ENCODE peak calls at places on chromosomes 7 and 10, in nine cellular contexts. One of them, this sample, is unnamed.

GRCh38 chr10:50882540-50882983 is 2.9 kb downstream of the A1CF start:
- DNase-seq in AG09319: no peak
- DNase-seq in choroid plexus epithelial cell: no peak
- DNase-seq in GM13976: no peak
- DNase-seq in suprapubic skin: no peak
- DNase-seq in body of pancreas: peak
- DNase-seq in spleen: no peak
- DNase-seq in NB4: no peak
- DNase-seq in Calu3: peak
- DNase-seq in this sample: no peak

GRCh38 chr10:69742928-69743602 is 58.6 kb upstream of the COL13A1 start:
- DNase-seq in AG09319: no peak
- DNase-seq in choroid plexus epithelial cell: peak
- DNase-seq in GM13976: no peak
- DNase-seq in suprapubic skin: no peak
- DNase-seq in body of pancreas: peak
- DNase-seq in spleen: no peak
- DNase-seq in NB4: peak
- DNase-seq in Calu3: peak
- DNase-seq in this sample: peak

GRCh38 chr10:13526952-13527863 is 1.6 kb downstream of the BEND7 start:
- DNase-seq in AG09319: no peak
- DNase-seq in choroid plexus epithelial cell: peak
- DNase-seq in GM13976: no peak
- DNase-seq in suprapubic skin: no peak
- DNase-seq in body of pancreas: peak
- DNase-seq in spleen: no peak
- DNase-seq in NB4: no peak
- DNase-seq in Calu3: no peak
- DNase-seq in this sample: no peak

GRCh38 chr7:151086802-151087246 is 549 bp downstream of the AGAP3 start:
- DNase-seq in AG09319: no peak
- DNase-seq in choroid plexus epithelial cell: peak
- DNase-seq in GM13976: no peak
- DNase-seq in suprapubic skin: no peak
- DNase-seq in body of pancreas: no peak
- DNase-seq in spleen: peak
- DNase-seq in NB4: peak
- DNase-seq in Calu3: no peak
- DNase-seq in this sample: peak

GRCh38 chr10:8312861-8313260 is 258.4 kb downstream of the GATA3 start:
- DNase-seq in AG09319: no peak
- DNase-seq in choroid plexus epithelial cell: no peak
- DNase-seq in GM13976: no peak
- DNase-seq in suprapubic skin: no peak
- DNase-seq in body of pancreas: no peak
- DNase-seq in spleen: no peak
- DNase-seq in NB4: no peak
- DNase-seq in Calu3: no peak
- DNase-seq in this sample: no peak

GRCh38 chr7:42198974-42199668 is 37.9 kb downstream of the GLI3 start:
- DNase-seq in AG09319: peak
- DNase-seq in choroid plexus epithelial cell: no peak
- DNase-seq in GM13976: no peak
- DNase-seq in suprapubic skin: no peak
- DNase-seq in body of pancreas: no peak
- DNase-seq in spleen: no peak
- DNase-seq in NB4: no peak
- DNase-seq in Calu3: no peak
- DNase-seq in this sample: no peak

GRCh38 chr10:60310746-60311145 is 78.9 kb downstream of the ANK3 start:
- DNase-seq in AG09319: no peak
- DNase-seq in choroid plexus epithelial cell: no peak
- DNase-seq in GM13976: no peak
- DNase-seq in suprapubic skin: no peak
- DNase-seq in body of pancreas: no peak
- DNase-seq in spleen: no peak
- DNase-seq in NB4: no peak
- DNase-seq in Calu3: no peak
- DNase-seq in this sample: no peak

GRCh38 chr10:2885956-2886296 is 181.4 kb upstream of the PFKP start:
- DNase-seq in AG09319: no peak
- DNase-seq in choroid plexus epithelial cell: no peak
- DNase-seq in GM13976: no peak
- DNase-seq in suprapubic skin: no peak
- DNase-seq in body of pancreas: no peak
- DNase-seq in spleen: no peak
- DNase-seq in NB4: peak
- DNase-seq in Calu3: no peak
- DNase-seq in this sample: no peak

GRCh38 chr10:110577056-110577455 is 9.6 kb downstream of the SMC3 start:
- DNase-seq in AG09319: no peak
- DNase-seq in choroid plexus epithelial cell: no peak
- DNase-seq in GM13976: no peak
- DNase-seq in suprapubic skin: no peak
- DNase-seq in body of pancreas: no peak
- DNase-seq in spleen: no peak
- DNase-seq in NB4: no peak
- DNase-seq in Calu3: no peak
- DNase-seq in this sample: no peak

GRCh38 chr7:5553298-5553877 is 129.8 kb upstream of the TNRC18 start:
- DNase-seq in AG09319: no peak
- DNase-seq in choroid plexus epithelial cell: no peak
- DNase-seq in GM13976: no peak
- DNase-seq in suprapubic skin: no peak
- DNase-seq in body of pancreas: no peak
- DNase-seq in spleen: no peak
- DNase-seq in NB4: no peak
- DNase-seq in Calu3: peak
- DNase-seq in this sample: no peak

GRCh38 chr7:70193514-70193913 is 595.2 kb downstream of the AUTS2 start:
- DNase-seq in AG09319: no peak
- DNase-seq in choroid plexus epithelial cell: peak
- DNase-seq in GM13976: no peak
- DNase-seq in suprapubic skin: no peak
- DNase-seq in body of pancreas: no peak
- DNase-seq in spleen: no peak
- DNase-seq in NB4: peak
- DNase-seq in Calu3: no peak
- DNase-seq in this sample: no peak

GRCh38 chr7:135211179-135211945 is at the start of gene WDR91:
- DNase-seq in AG09319: peak
- DNase-seq in choroid plexus epithelial cell: peak
- DNase-seq in GM13976: peak
- DNase-seq in suprapubic skin: peak
- DNase-seq in body of pancreas: peak
- DNase-seq in spleen: peak
- DNase-seq in NB4: peak
- DNase-seq in Calu3: peak
- DNase-seq in this sample: peak
- TF ChIP-seq CTCF in AG09319: peak
- TF ChIP-seq CTCF in choroid plexus epithelial cell: no peak
- TF ChIP-seq CTCF in GM13976: peak
- TF ChIP-seq CTCF in suprapubic skin: no peak
- TF ChIP-seq CTCF in body of pancreas: no peak
- TF ChIP-seq CTCF in spleen: no peak
- TF ChIP-seq CTCF in NB4: no peak
- TF ChIP-seq CTCF in Calu3: no peak
- TF ChIP-seq CTCF in this sample: no peak

GRCh38 chr10:75099952-75100763 is 11.3 kb upstream of the SAMD8 start:
- DNase-seq in AG09319: no peak
- DNase-seq in choroid plexus epithelial cell: peak
- DNase-seq in GM13976: peak
- DNase-seq in suprapubic skin: peak
- DNase-seq in body of pancreas: peak
- DNase-seq in spleen: peak
- DNase-seq in NB4: peak
- DNase-seq in Calu3: peak
- DNase-seq in this sample: peak

GRCh38 chr10:75096749-75097148 is 14.7 kb upstream of the SAMD8 start:
- DNase-seq in AG09319: no peak
- DNase-seq in choroid plexus epithelial cell: no peak
- DNase-seq in GM13976: no peak
- DNase-seq in suprapubic skin: no peak
- DNase-seq in body of pancreas: no peak
- DNase-seq in spleen: no peak
- DNase-seq in NB4: no peak
- DNase-seq in Calu3: no peak
- DNase-seq in this sample: no peak

GRCh38 chr10:75095631-75096030 is 15.8 kb upstream of the SAMD8 start:
- DNase-seq in AG09319: no peak
- DNase-seq in choroid plexus epithelial cell: no peak
- DNase-seq in GM13976: no peak
- DNase-seq in suprapubic skin: no peak
- DNase-seq in body of pancreas: no peak
- DNase-seq in spleen: no peak
- DNase-seq in NB4: no peak
- DNase-seq in Calu3: no peak
- DNase-seq in this sample: no peak

GRCh38 chr10:75098902-75099673 is 12.4 kb upstream of the SAMD8 start:
- DNase-seq in AG09319: no peak
- DNase-seq in choroid plexus epithelial cell: no peak
- DNase-seq in GM13976: no peak
- DNase-seq in suprapubic skin: peak
- DNase-seq in body of pancreas: no peak
- DNase-seq in spleen: no peak
- DNase-seq in NB4: no peak
- DNase-seq in Calu3: no peak
- DNase-seq in this sample: no peak

DNA sequence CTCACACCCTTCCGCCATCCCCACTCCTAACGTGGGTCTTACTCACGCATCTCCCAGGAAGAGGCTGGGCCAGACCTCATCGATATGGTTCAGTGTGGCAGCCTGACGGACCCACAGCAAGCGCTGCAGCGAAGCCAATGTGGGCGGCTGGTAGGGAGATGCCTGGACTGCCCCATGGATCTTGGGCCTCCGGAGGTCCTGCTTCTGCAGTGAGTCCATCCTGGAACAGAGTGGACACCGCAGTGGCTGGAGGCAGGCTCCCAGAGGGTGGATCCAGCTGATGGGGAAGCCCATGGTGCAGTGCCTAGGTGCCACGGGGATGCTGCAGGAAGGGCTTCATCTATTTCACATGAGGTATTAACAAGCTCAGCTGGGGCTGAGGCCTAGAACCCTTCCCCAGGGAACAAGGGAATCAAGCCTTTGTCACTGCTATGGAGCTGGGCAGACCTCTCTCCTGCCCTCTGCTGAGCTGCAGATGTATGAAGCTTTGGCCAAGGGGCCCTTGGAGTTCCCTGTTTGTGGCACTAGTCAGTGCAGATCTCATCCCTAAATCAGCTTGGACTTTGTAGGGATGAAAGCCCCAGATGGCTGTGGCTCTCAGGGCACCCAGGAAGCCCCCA is 13.7 kb upstream of the SAMD8 start:
- DNase-seq in AG09319: no peak
- DNase-seq in choroid plexus epithelial cell: peak
- DNase-seq in GM13976: no peak
- DNase-seq in suprapubic skin: no peak
- DNase-seq in body of pancreas: no peak
- DNase-seq in spleen: no peak
- DNase-seq in NB4: peak
- DNase-seq in Calu3: no peak
- DNase-seq in this sample: no peak
- TF ChIP-seq CTCF in AG09319: peak
- TF ChIP-seq CTCF in choroid plexus epithelial cell: peak
- TF ChIP-seq CTCF in GM13976: peak
- TF ChIP-seq CTCF in suprapubic skin: no peak
- TF ChIP-seq CTCF in body of pancreas: no peak
- TF ChIP-seq CTCF in spleen: no peak
- TF ChIP-seq CTCF in NB4: peak
- TF ChIP-seq CTCF in Calu3: no peak
- TF ChIP-seq CTCF in this sample: peak

GRCh38 chr7:36928718-36929117 is 204.4 kb upstream of the AOAH start:
- DNase-seq in AG09319: no peak
- DNase-seq in choroid plexus epithelial cell: no peak
- DNase-seq in GM13976: no peak
- DNase-seq in suprapubic skin: no peak
- DNase-seq in body of pancreas: no peak
- DNase-seq in spleen: no peak
- DNase-seq in NB4: no peak
- DNase-seq in Calu3: no peak
- DNase-seq in this sample: no peak
- TF ChIP-seq CTCF in AG09319: no peak
- TF ChIP-seq CTCF in choroid plexus epithelial cell: no peak
- TF ChIP-seq CTCF in GM13976: no peak
- TF ChIP-seq CTCF in suprapubic skin: no peak
- TF ChIP-seq CTCF in body of pancreas: no peak
- TF ChIP-seq CTCF in spleen: no peak
- TF ChIP-seq CTCF in NB4: no peak
- TF ChIP-seq CTCF in Calu3: no peak
- TF ChIP-seq CTCF in this sample: no peak

DNA sequence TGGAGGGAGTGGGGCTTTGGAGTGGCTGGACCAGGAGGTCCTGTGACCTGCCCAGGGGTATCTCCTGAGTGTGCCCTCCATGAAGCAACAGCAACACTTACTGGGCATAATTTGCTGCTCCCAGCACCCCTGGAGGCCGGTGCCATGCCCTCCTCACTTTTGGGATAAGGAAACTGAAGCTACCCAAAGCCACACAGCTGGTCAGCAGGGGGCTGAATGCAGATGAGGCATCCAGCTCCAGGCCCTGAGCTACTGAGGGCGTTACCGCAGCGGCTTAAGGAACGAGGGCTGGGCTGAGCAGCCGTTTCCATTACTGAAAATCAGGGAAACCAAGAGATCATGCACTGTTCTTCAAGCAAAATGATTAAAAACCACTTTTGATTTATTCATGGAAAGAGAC is 408.9 kb downstream of the GLRX3 start:
- DNase-seq in AG09319: no peak
- DNase-seq in choroid plexus epithelial cell: no peak
- DNase-seq in GM13976: no peak
- DNase-seq in suprapubic skin: no peak
- DNase-seq in body of pancreas: no peak
- DNase-seq in spleen: no peak
- DNase-seq in NB4: no peak
- DNase-seq in Calu3: no peak
- DNase-seq in this sample: no peak
- TF ChIP-seq CTCF in AG09319: no peak
- TF ChIP-seq CTCF in choroid plexus epithelial cell: no peak
- TF ChIP-seq CTCF in GM13976: no peak
- TF ChIP-seq CTCF in suprapubic skin: no peak
- TF ChIP-seq CTCF in body of pancreas: no peak
- TF ChIP-seq CTCF in spleen: no peak
- TF ChIP-seq CTCF in NB4: no peak
- TF ChIP-seq CTCF in Calu3: no peak
- TF ChIP-seq CTCF in this sample: no peak

GRCh38 chr7:22732556-22733126 is 5.6 kb downstream of the IL6 start:
- DNase-seq in AG09319: no peak
- DNase-seq in choroid plexus epithelial cell: peak
- DNase-seq in GM13976: no peak
- DNase-seq in suprapubic skin: no peak
- DNase-seq in body of pancreas: no peak
- DNase-seq in spleen: no peak
- DNase-seq in NB4: no peak
- DNase-seq in Calu3: peak
- DNase-seq in this sample: no peak
- TF ChIP-seq CTCF in AG09319: peak
- TF ChIP-seq CTCF in choroid plexus epithelial cell: peak
- TF ChIP-seq CTCF in GM13976: no peak
- TF ChIP-seq CTCF in suprapubic skin: no peak
- TF ChIP-seq CTCF in body of pancreas: peak
- TF ChIP-seq CTCF in spleen: no peak
- TF ChIP-seq CTCF in NB4: no peak
- TF ChIP-seq CTCF in Calu3: peak
- TF ChIP-seq CTCF in this sample: no peak